ENCODE peak calls at places on chromosomes 2 and 18, in five cellular contexts. R, T, Y, Q and I are unnamed samples.

GRCh38 chr2:69945900-69946299 is 15.5 kb downstream of the ASPRV1 start:
- ATAC-seq in Y (no peak), R (no peak), T (no peak), Q (no peak), I (no peak)

GRCh38 chr2:138486347-138487198 is 15.0 kb upstream of the SPOPL start:
- ATAC-seq in T (no peak), R (peak), Q (no peak), Y (no peak), I (no peak)

GRCh38 chr2:179990676-179991317 is 16.3 kb downstream of the CWC22 start:
- ATAC-seq in Q (no peak), R (no peak), Y (no peak), T (no peak), I (no peak)

GRCh38 chr18:13568443-13569392 is 157.6 kb downstream of the FAM210A start:
- ATAC-seq in Q (no peak), T (no peak), R (no peak), Y (peak), I (no peak)

GRCh38 chr2:1070601-1071000 is 120.0 kb downstream of the SNTG2 start:
- ATAC-seq in T (no peak), Y (no peak), R (no peak), Q (no peak), I (no peak)

GRCh38 chr2:119222863-119223520 is 642 bp upstream of the STEAP3 start:
- ATAC-seq in Q (no peak), T (no peak), Y (no peak), R (no peak), I (no peak)

GRCh38 chr2:126714191-126714965 is 58.4 kb downstream of the GYPC start:
- ATAC-seq in R (no peak), Q (no peak), T (no peak), Y (peak), I (no peak)

GRCh38 chr2:190763901-190764514 is 115.1 kb downstream of the NAB1 start:
- ATAC-seq in R (no peak), Q (no peak), T (no peak), Y (peak), I (no peak)

GRCh38 chr2:36547906-36548305 is 50.1 kb downstream of the FEZ2 start:
- ATAC-seq in T (no peak), Y (no peak), Q (no peak), R (no peak), I (no peak)

GRCh38 chr2:203934006-203934632 is 2.4 kb upstream of the ICOS start:
- ATAC-seq in T (no peak), R (no peak), Y (peak), Q (no peak), I (no peak)

GRCh38 chr2:210539578-210540416 is 16.6 kb upstream of the CPS1 start:
- ATAC-seq in Y (no peak), R (no peak), Q (no peak), T (no peak), I (no peak)

GRCh38 chr2:117603569-117603968 is 210.9 kb upstream of the DDX18 start:
- ATAC-seq in T (no peak), R (peak), Y (no peak), Q (no peak), I (no peak)

GRCh38 chr2:111071480-111072143 is 49.1 kb upstream of the BCL2L11 start:
- ATAC-seq in R (no peak), Y (peak), Q (peak), T (no peak), I (peak)